ENCODE peak calls at places on chromosome 11, in ten cellular contexts. One of them, this sample, is unnamed.

GRCh38 chr11:72742522-72743320 is 9.5 kb downstream of the ARAP1 start:
- DNase-seq in Peyer's patch: no peak
- DNase-seq in H54: no peak
- DNase-seq in breast epithelium: no peak
- DNase-seq in body of pancreas: no peak
- DNase-seq in sigmoid colon: no peak
- DNase-seq in uterus: no peak
- DNase-seq in GM12891: no peak
- DNase-seq in IMR-90: no peak
- DNase-seq in K562: no peak
- DNase-seq in this sample: no peak

GRCh38 chr11:84800755-84801346 is 826.3 kb downstream of the DLG2 start:
- DNase-seq in Peyer's patch: no peak
- DNase-seq in H54: peak
- DNase-seq in breast epithelium: no peak
- DNase-seq in body of pancreas: no peak
- DNase-seq in sigmoid colon: no peak
- DNase-seq in uterus: no peak
- DNase-seq in GM12891: no peak
- DNase-seq in IMR-90: peak
- DNase-seq in K562: no peak
- DNase-seq in this sample: no peak

GRCh38 chr11:128741928-128742327 is 48.1 kb downstream of the FLI1 start:
- DNase-seq in Peyer's patch: no peak
- DNase-seq in H54: no peak
- DNase-seq in breast epithelium: no peak
- DNase-seq in body of pancreas: no peak
- DNase-seq in sigmoid colon: no peak
- DNase-seq in uterus: no peak
- DNase-seq in GM12891: no peak
- DNase-seq in IMR-90: no peak
- DNase-seq in K562: no peak
- DNase-seq in this sample: no peak

GRCh38 chr11:86934263-86934932 is 20.8 kb downstream of the FZD4 start:
- DNase-seq in Peyer's patch: no peak
- DNase-seq in H54: no peak
- DNase-seq in breast epithelium: no peak
- DNase-seq in body of pancreas: no peak
- DNase-seq in sigmoid colon: no peak
- DNase-seq in uterus: no peak
- DNase-seq in GM12891: no peak
- DNase-seq in IMR-90: no peak
- DNase-seq in K562: no peak
- DNase-seq in this sample: no peak

GRCh38 chr11:78226684-78227680 is 38.3 kb downstream of the USP35 start:
- DNase-seq in Peyer's patch: no peak
- DNase-seq in H54: no peak
- DNase-seq in breast epithelium: no peak
- DNase-seq in body of pancreas: no peak
- DNase-seq in sigmoid colon: no peak
- DNase-seq in uterus: no peak
- DNase-seq in GM12891: no peak
- DNase-seq in IMR-90: no peak
- DNase-seq in K562: no peak
- DNase-seq in this sample: no peak

GRCh38 chr11:13479688-13480087 is 16.1 kb downstream of the PTH start:
- DNase-seq in Peyer's patch: no peak
- DNase-seq in H54: no peak
- DNase-seq in breast epithelium: no peak
- DNase-seq in body of pancreas: no peak
- DNase-seq in sigmoid colon: no peak
- DNase-seq in uterus: no peak
- DNase-seq in GM12891: no peak
- DNase-seq in IMR-90: no peak
- DNase-seq in K562: no peak
- DNase-seq in this sample: no peak

GRCh38 chr11:18452927-18453326 is 2.7 kb upstream of the LDHAL6A start:
- DNase-seq in Peyer's patch: no peak
- DNase-seq in H54: peak
- DNase-seq in breast epithelium: no peak
- DNase-seq in body of pancreas: no peak
- DNase-seq in sigmoid colon: no peak
- DNase-seq in uterus: no peak
- DNase-seq in GM12891: no peak
- DNase-seq in IMR-90: peak
- DNase-seq in K562: no peak
- DNase-seq in this sample: no peak

GRCh38 chr11:61473370-61474025 is 35.1 kb upstream of the LRRC10B start:
- DNase-seq in Peyer's patch: no peak
- DNase-seq in H54: no peak
- DNase-seq in breast epithelium: no peak
- DNase-seq in body of pancreas: no peak
- DNase-seq in sigmoid colon: no peak
- DNase-seq in uterus: no peak
- DNase-seq in GM12891: no peak
- DNase-seq in IMR-90: peak
- DNase-seq in K562: no peak
- DNase-seq in this sample: no peak

GRCh38 chr11:111417766-111418435 is 38.8 kb upstream of the POU2AF1 start:
- DNase-seq in Peyer's patch: no peak
- DNase-seq in H54: no peak
- DNase-seq in breast epithelium: peak
- DNase-seq in body of pancreas: peak
- DNase-seq in sigmoid colon: peak
- DNase-seq in uterus: peak
- DNase-seq in GM12891: no peak
- DNase-seq in IMR-90: peak
- DNase-seq in K562: no peak
- DNase-seq in this sample: peak

GRCh38 chr11:68045900-68046299 is 7.1 kb downstream of the TCIRG1 start:
- DNase-seq in Peyer's patch: no peak
- DNase-seq in H54: no peak
- DNase-seq in breast epithelium: no peak
- DNase-seq in body of pancreas: no peak
- DNase-seq in sigmoid colon: no peak
- DNase-seq in uterus: no peak
- DNase-seq in GM12891: no peak
- DNase-seq in IMR-90: no peak
- DNase-seq in K562: no peak
- DNase-seq in this sample: no peak

GRCh38 chr11:123061403-123062157 is at the start of gene HSPA8:
- DNase-seq in Peyer's patch: peak
- DNase-seq in H54: no peak
- DNase-seq in breast epithelium: peak
- DNase-seq in body of pancreas: peak
- DNase-seq in sigmoid colon: peak
- DNase-seq in uterus: peak
- DNase-seq in GM12891: no peak
- DNase-seq in IMR-90: peak
- DNase-seq in K562: peak
- DNase-seq in this sample: peak

GRCh38 chr11:123062158-123062891 is 389 bp upstream of the HSPA8 start:
- DNase-seq in Peyer's patch: peak
- DNase-seq in H54: peak
- DNase-seq in breast epithelium: peak
- DNase-seq in body of pancreas: peak
- DNase-seq in sigmoid colon: peak
- DNase-seq in uterus: peak
- DNase-seq in GM12891: peak
- DNase-seq in IMR-90: peak
- DNase-seq in K562: peak
- DNase-seq in this sample: peak

GRCh38 chr11:123064268-123064657 is 2.3 kb upstream of the HSPA8 start:
- DNase-seq in Peyer's patch: no peak
- DNase-seq in H54: no peak
- DNase-seq in breast epithelium: no peak
- DNase-seq in body of pancreas: no peak
- DNase-seq in sigmoid colon: no peak
- DNase-seq in uterus: no peak
- DNase-seq in GM12891: no peak
- DNase-seq in IMR-90: no peak
- DNase-seq in K562: no peak
- DNase-seq in this sample: no peak

GRCh38 chr11:123063396-123064267 is 1.7 kb upstream of the HSPA8 start:
- DNase-seq in Peyer's patch: no peak
- DNase-seq in H54: no peak
- DNase-seq in breast epithelium: peak
- DNase-seq in body of pancreas: peak
- DNase-seq in sigmoid colon: peak
- DNase-seq in uterus: peak
- DNase-seq in GM12891: no peak
- DNase-seq in IMR-90: peak
- DNase-seq in K562: no peak
- DNase-seq in this sample: peak

GRCh38 chr11:123062892-123063395 is 1.0 kb upstream of the HSPA8 start:
- DNase-seq in Peyer's patch: no peak
- DNase-seq in H54: no peak
- DNase-seq in breast epithelium: no peak
- DNase-seq in body of pancreas: no peak
- DNase-seq in sigmoid colon: no peak
- DNase-seq in uterus: no peak
- DNase-seq in GM12891: no peak
- DNase-seq in IMR-90: peak
- DNase-seq in K562: peak
- DNase-seq in this sample: no peak
- TF ChIP-seq POLR2A in Peyer's patch: peak
- TF ChIP-seq POLR2A in H54: no peak
- TF ChIP-seq POLR2A in breast epithelium: no peak
- TF ChIP-seq POLR2A in body of pancreas: no peak
- TF ChIP-seq POLR2A in sigmoid colon: no peak
- TF ChIP-seq POLR2A in uterus: no peak
- TF ChIP-seq POLR2A in GM12891: no peak
- TF ChIP-seq POLR2A in IMR-90: peak
- TF ChIP-seq POLR2A in K562: peak
- TF ChIP-seq POLR2A in this sample: no peak

GRCh38 chr11:65357856-65358356 is 3.4 kb downstream of the TIGD3 start:
- DNase-seq in Peyer's patch: peak
- DNase-seq in H54: no peak
- DNase-seq in breast epithelium: no peak
- DNase-seq in body of pancreas: no peak
- DNase-seq in sigmoid colon: no peak
- DNase-seq in uterus: no peak
- DNase-seq in GM12891: no peak
- DNase-seq in IMR-90: no peak
- DNase-seq in K562: peak
- DNase-seq in this sample: no peak
- TF ChIP-seq POLR2A in Peyer's patch: no peak
- TF ChIP-seq POLR2A in H54: no peak
- TF ChIP-seq POLR2A in breast epithelium: no peak
- TF ChIP-seq POLR2A in body of pancreas: no peak
- TF ChIP-seq POLR2A in sigmoid colon: no peak
- TF ChIP-seq POLR2A in uterus: no peak
- TF ChIP-seq POLR2A in GM12891: no peak
- TF ChIP-seq POLR2A in IMR-90: no peak
- TF ChIP-seq POLR2A in K562: no peak
- TF ChIP-seq POLR2A in this sample: no peak

GRCh38 chr11:76750067-76750466 is 33.1 kb upstream of the TSKU start:
- DNase-seq in Peyer's patch: no peak
- DNase-seq in H54: no peak
- DNase-seq in breast epithelium: no peak
- DNase-seq in body of pancreas: no peak
- DNase-seq in sigmoid colon: no peak
- DNase-seq in uterus: no peak
- DNase-seq in GM12891: no peak
- DNase-seq in IMR-90: no peak
- DNase-seq in K562: no peak
- DNase-seq in this sample: no peak

GRCh38 chr11:76750746-76751145 is 32.4 kb upstream of the TSKU start:
- DNase-seq in Peyer's patch: no peak
- DNase-seq in H54: no peak
- DNase-seq in breast epithelium: no peak
- DNase-seq in body of pancreas: no peak
- DNase-seq in sigmoid colon: no peak
- DNase-seq in uterus: no peak
- DNase-seq in GM12891: no peak
- DNase-seq in IMR-90: no peak
- DNase-seq in K562: no peak
- DNase-seq in this sample: no peak

GRCh38 chr11:76753950-76754349 is 29.2 kb upstream of the TSKU start:
- DNase-seq in Peyer's patch: no peak
- DNase-seq in H54: no peak
- DNase-seq in breast epithelium: no peak
- DNase-seq in body of pancreas: no peak
- DNase-seq in sigmoid colon: peak
- DNase-seq in uterus: no peak
- DNase-seq in GM12891: no peak
- DNase-seq in IMR-90: no peak
- DNase-seq in K562: no peak
- DNase-seq in this sample: no peak

GRCh38 chr11:76748931-76749330 is 34.2 kb upstream of the TSKU start:
- DNase-seq in Peyer's patch: no peak
- DNase-seq in H54: no peak
- DNase-seq in breast epithelium: no peak
- DNase-seq in body of pancreas: no peak
- DNase-seq in sigmoid colon: no peak
- DNase-seq in uterus: no peak
- DNase-seq in GM12891: no peak
- DNase-seq in IMR-90: no peak
- DNase-seq in K562: no peak
- DNase-seq in this sample: no peak

DNA sequence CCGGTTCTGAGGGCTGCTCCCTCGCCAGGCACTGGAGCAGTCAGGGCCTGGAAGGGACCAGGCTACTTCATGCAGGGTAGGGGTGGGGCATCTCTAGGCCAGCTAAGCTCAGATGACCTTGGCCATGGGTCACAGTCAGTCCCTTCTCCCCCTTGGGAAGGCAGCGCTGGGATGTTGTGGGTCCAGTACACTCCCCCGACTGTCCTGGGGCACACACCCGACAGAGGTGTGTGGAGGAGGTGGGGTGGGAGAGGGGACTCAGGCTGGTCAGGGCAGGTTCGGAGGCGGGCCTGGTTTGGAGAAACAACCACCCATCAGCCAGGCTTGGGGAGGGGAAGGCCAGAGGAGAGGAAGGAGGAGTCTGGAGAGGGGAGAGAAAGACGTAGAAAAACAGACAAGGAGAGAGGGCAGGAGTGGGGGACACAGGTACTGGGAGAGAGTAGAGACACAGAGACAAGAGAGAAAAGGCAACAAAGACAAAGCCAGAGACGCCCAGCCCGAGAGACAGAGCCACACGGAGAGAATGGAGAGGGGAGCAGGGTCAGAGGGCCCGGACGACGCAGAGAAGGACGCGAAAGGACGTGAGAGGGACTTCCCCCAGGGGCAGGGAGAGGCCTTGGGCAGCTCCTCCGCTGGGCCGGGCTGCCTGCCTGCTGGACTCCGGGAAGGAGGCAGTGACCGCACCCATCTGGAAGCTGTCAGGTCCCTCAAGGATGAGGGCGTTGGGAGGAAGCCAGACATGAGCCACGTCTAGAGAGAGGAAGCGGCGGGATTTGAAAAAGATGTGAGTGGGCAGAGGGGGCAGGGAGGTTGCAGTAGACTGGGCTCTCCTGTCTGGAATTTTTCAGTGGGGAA is 30.6 kb upstream of the TSKU start:
- DNase-seq in Peyer's patch: peak
- DNase-seq in H54: peak
- DNase-seq in breast epithelium: peak
- DNase-seq in body of pancreas: peak
- DNase-seq in sigmoid colon: peak
- DNase-seq in uterus: peak
- DNase-seq in GM12891: no peak
- DNase-seq in IMR-90: peak
- DNase-seq in K562: peak
- DNase-seq in this sample: peak
- TF ChIP-seq POLR2A in Peyer's patch: no peak
- TF ChIP-seq POLR2A in H54: no peak
- TF ChIP-seq POLR2A in breast epithelium: no peak
- TF ChIP-seq POLR2A in body of pancreas: no peak
- TF ChIP-seq POLR2A in sigmoid colon: no peak
- TF ChIP-seq POLR2A in uterus: no peak
- TF ChIP-seq POLR2A in GM12891: no peak
- TF ChIP-seq POLR2A in IMR-90: no peak
- TF ChIP-seq POLR2A in K562: no peak
- TF ChIP-seq POLR2A in this sample: no peak

GRCh38 chr11:4025957-4026324 is 68.7 kb upstream of the RRM1 start:
- DNase-seq in Peyer's patch: no peak
- DNase-seq in H54: no peak
- DNase-seq in breast epithelium: no peak
- DNase-seq in body of pancreas: no peak
- DNase-seq in sigmoid colon: no peak
- DNase-seq in uterus: no peak
- DNase-seq in GM12891: no peak
- DNase-seq in IMR-90: peak
- DNase-seq in K562: no peak
- DNase-seq in this sample: no peak
- TF ChIP-seq POLR2A in Peyer's patch: no peak
- TF ChIP-seq POLR2A in H54: no peak
- TF ChIP-seq POLR2A in breast epithelium: no peak
- TF ChIP-seq POLR2A in body of pancreas: no peak
- TF ChIP-seq POLR2A in sigmoid colon: no peak
- TF ChIP-seq POLR2A in uterus: no peak
- TF ChIP-seq POLR2A in GM12891: no peak
- TF ChIP-seq POLR2A in IMR-90: no peak
- TF ChIP-seq POLR2A in K562: no peak
- TF ChIP-seq POLR2A in this sample: no peak

This sample was measured in prostate gland.